ENCODE peak calls at places on chromosome 1, in six cellular contexts. One of them, this sample, is unnamed.
A peak's percentile ranks its signal among the peaks of the same experiment; 100 is the strongest.

GRCh38 chr1:65437616-65438015 is 17.1 kb downstream of the LEPR start:
- DNase-seq in mammary epithelial cell: no peak
- DNase-seq in PC-3: no peak
- DNase-seq in MM.1S: no peak
- DNase-seq in neuronal stem cell: no peak
- DNase-seq in H9: no peak
- DNase-seq in this sample: no peak

GRCh38 chr1:12148958-12149790 is 17.6 kb upstream of the TNFRSF1B start:
- DNase-seq in H9: no peak
- DNase-seq in neuronal stem cell: no peak
- DNase-seq in PC-3: no peak
- DNase-seq in mammary epithelial cell: no peak
- DNase-seq in MM.1S: no peak
- DNase-seq in this sample: peak; percentile 49

GRCh38 chr1:237383825-237384612 is 342.0 kb downstream of the RYR2 start:
- DNase-seq in MM.1S: no peak
- DNase-seq in H9: no peak
- DNase-seq in mammary epithelial cell: no peak
- DNase-seq in PC-3: no peak
- DNase-seq in neuronal stem cell: no peak
- DNase-seq in this sample: peak; percentile 52

GRCh38 chr1:61052393-61053280 is 29.7 kb upstream of the NFIA start:
- DNase-seq in mammary epithelial cell: no peak
- DNase-seq in H9: peak; percentile 46
- DNase-seq in neuronal stem cell: no peak
- DNase-seq in MM.1S: peak; percentile 69
- DNase-seq in PC-3: no peak
- DNase-seq in this sample: peak; percentile 81

GRCh38 chr1:1574721-1575537 is at the start of gene SSU72:
- DNase-seq in MM.1S: peak; percentile 93
- DNase-seq in PC-3: peak; percentile 98
- DNase-seq in mammary epithelial cell: peak; percentile 87
- DNase-seq in H9: peak; percentile 92
- DNase-seq in neuronal stem cell: peak; percentile 91
- DNase-seq in this sample: peak; percentile 99

GRCh38 chr1:12485231-12486172 is 132.5 kb downstream of the DHRS3 start:
- DNase-seq in H9: no peak
- DNase-seq in mammary epithelial cell: no peak
- DNase-seq in neuronal stem cell: no peak
- DNase-seq in MM.1S: no peak
- DNase-seq in PC-3: peak; percentile 80
- DNase-seq in this sample: no peak

GRCh38 chr1:154851392-154852177 is 18.5 kb downstream of the KCNN3 start:
- DNase-seq in H9: peak; percentile 71
- DNase-seq in PC-3: no peak
- DNase-seq in MM.1S: no peak
- DNase-seq in mammary epithelial cell: no peak
- DNase-seq in neuronal stem cell: no peak
- DNase-seq in this sample: no peak

GRCh38 chr1:14616997-14617396 is 18.5 kb downstream of the KAZN start:
- DNase-seq in neuronal stem cell: no peak
- DNase-seq in PC-3: peak; percentile 78
- DNase-seq in MM.1S: no peak
- DNase-seq in H9: no peak
- DNase-seq in mammary epithelial cell: no peak
- DNase-seq in this sample: no peak

GRCh38 chr1:230170610-230171009 is 103.6 kb downstream of the GALNT2 start:
- DNase-seq in neuronal stem cell: no peak
- DNase-seq in mammary epithelial cell: no peak
- DNase-seq in H9: peak; percentile 18
- DNase-seq in MM.1S: no peak
- DNase-seq in PC-3: no peak
- DNase-seq in this sample: no peak

GRCh38 chr1:17427696-17428660 is 11.5 kb downstream of the RCC2 start:
- DNase-seq in H9: no peak
- DNase-seq in mammary epithelial cell: no peak
- DNase-seq in neuronal stem cell: no peak
- DNase-seq in PC-3: no peak
- DNase-seq in MM.1S: no peak
- DNase-seq in this sample: peak; percentile 64

GRCh38 chr1:44707959-44708831 is 22.8 kb downstream of the RNU5D-1 start:
- DNase-seq in neuronal stem cell: no peak
- DNase-seq in MM.1S: peak; percentile 69
- DNase-seq in H9: peak; percentile 56
- DNase-seq in PC-3: peak; percentile 57
- DNase-seq in mammary epithelial cell: peak; percentile 60
- DNase-seq in this sample: no peak

GRCh38 chr1:94672934-94673333 is 131.4 kb upstream of the F3 start:
- DNase-seq in PC-3: no peak
- DNase-seq in H9: no peak
- DNase-seq in MM.1S: no peak
- DNase-seq in neuronal stem cell: no peak
- DNase-seq in mammary epithelial cell: no peak
- DNase-seq in this sample: no peak

GRCh38 chr1:119740886-119741780 is 27.6 kb downstream of the HMGCS2 start:
- DNase-seq in mammary epithelial cell: no peak
- DNase-seq in PC-3: no peak
- DNase-seq in H9: no peak
- DNase-seq in MM.1S: no peak
- DNase-seq in neuronal stem cell: no peak
- DNase-seq in this sample: no peak

GRCh38 chr1:227654858-227655752 is 80.0 kb downstream of the JMJD4 start:
- DNase-seq in neuronal stem cell: no peak
- DNase-seq in H9: no peak
- DNase-seq in mammary epithelial cell: no peak
- DNase-seq in PC-3: peak; percentile 9
- DNase-seq in MM.1S: no peak
- DNase-seq in this sample: no peak

GRCh38 chr1:181190362-181191035 is 102.0 kb downstream of the IER5 start:
- DNase-seq in MM.1S: no peak
- DNase-seq in neuronal stem cell: no peak
- DNase-seq in H9: no peak
- DNase-seq in mammary epithelial cell: no peak
- DNase-seq in PC-3: no peak
- DNase-seq in this sample: no peak

GRCh38 chr1:114701931-114702330 is 6.6 kb upstream of the AMPD1 start:
- DNase-seq in MM.1S: no peak
- DNase-seq in H9: no peak
- DNase-seq in neuronal stem cell: no peak
- DNase-seq in PC-3: no peak
- DNase-seq in mammary epithelial cell: no peak
- DNase-seq in this sample: no peak

GRCh38 chr1:158149577-158150269 is 31.0 kb upstream of the CD1D start:
- DNase-seq in H9: peak; percentile 94
- DNase-seq in mammary epithelial cell: peak; percentile 93
- DNase-seq in neuronal stem cell: peak; percentile 84
- DNase-seq in PC-3: peak; percentile 73
- DNase-seq in MM.1S: peak; percentile 88
- DNase-seq in this sample: peak; percentile 95

GRCh38 chr1:43975249-43975961 is 645 bp downstream of the ATP6V0B start:
- DNase-seq in H9: no peak
- DNase-seq in mammary epithelial cell: peak; percentile 29
- DNase-seq in MM.1S: no peak
- DNase-seq in PC-3: no peak
- DNase-seq in neuronal stem cell: no peak
- DNase-seq in this sample: peak; percentile 94

DNA sequence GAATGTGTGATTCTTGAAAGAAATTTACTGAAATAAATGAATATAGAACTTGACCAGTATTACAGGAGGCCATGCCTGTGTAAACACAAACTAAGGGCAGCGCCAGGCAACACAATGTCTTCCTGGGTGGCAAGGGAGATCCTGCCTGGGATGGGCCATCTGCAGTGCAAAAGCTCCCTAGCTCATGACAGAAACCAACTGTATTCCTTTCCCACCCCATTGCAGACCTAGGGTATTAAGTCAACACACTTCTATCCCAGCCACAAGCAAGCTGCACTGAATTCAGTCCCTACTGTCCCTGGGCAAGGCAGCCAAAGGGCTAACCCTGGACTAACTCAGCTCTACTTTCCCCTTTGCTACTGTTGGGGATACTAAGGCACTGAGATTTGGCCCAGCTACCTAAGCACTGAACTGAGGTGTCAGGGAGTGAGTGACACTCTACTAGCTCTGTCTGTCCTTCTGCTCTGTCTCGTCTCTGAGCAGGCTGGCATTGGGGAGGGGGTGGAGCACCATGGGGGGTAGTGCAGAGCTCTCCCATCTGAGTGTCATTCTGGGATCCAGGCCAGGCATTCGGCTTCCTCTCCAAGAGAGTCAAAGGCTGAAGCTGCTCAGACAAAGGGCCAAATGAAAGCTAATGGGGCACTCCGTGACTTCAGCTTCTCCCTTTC is 2.5 kb downstream of the INKA2 start:
- DNase-seq in H9: no peak
- DNase-seq in neuronal stem cell: no peak
- DNase-seq in PC-3: no peak
- DNase-seq in mammary epithelial cell: no peak
- DNase-seq in MM.1S: no peak
- DNase-seq in this sample: no peak
- H3K4me2 ChIP-seq in H9: peak overlapping the region; percentile 81
- H3K4me2 ChIP-seq in neuronal stem cell: peak overlapping the region; percentile 36
- H3K4me2 ChIP-seq in PC-3: no peak overlapping the region
- H3K4me2 ChIP-seq in mammary epithelial cell: no peak overlapping the region
- H3K4me2 ChIP-seq in MM.1S: no peak overlapping the region
- H3K4me2 ChIP-seq in this sample: peak overlapping the region; percentile 95

GRCh38 chr1:25694591-25695007 is 78.0 kb downstream of the MAN1C1 start:
- DNase-seq in neuronal stem cell: no peak
- DNase-seq in PC-3: no peak
- DNase-seq in H9: peak; percentile 27
- DNase-seq in MM.1S: no peak
- DNase-seq in mammary epithelial cell: no peak
- DNase-seq in this sample: no peak
- H3K4me2 ChIP-seq in neuronal stem cell: no peak overlapping the region
- H3K4me2 ChIP-seq in PC-3: no peak overlapping the region
- H3K4me2 ChIP-seq in H9: no peak overlapping the region
- H3K4me2 ChIP-seq in MM.1S: no peak overlapping the region
- H3K4me2 ChIP-seq in mammary epithelial cell: no peak overlapping the region
- H3K4me2 ChIP-seq in this sample: peak overlapping the region; percentile 67

GRCh38 chr1:156063997-156064285 is 3.0 kb downstream of the RAB25 start:
- DNase-seq in mammary epithelial cell: no peak
- DNase-seq in PC-3: no peak
- DNase-seq in H9: no peak
- DNase-seq in neuronal stem cell: no peak
- DNase-seq in MM.1S: no peak
- DNase-seq in this sample: peak; percentile 34

GRCh38 chr1:156065212-156065611 is 4.3 kb downstream of the RAB25 start:
- DNase-seq in mammary epithelial cell: no peak
- DNase-seq in neuronal stem cell: no peak
- DNase-seq in H9: no peak
- DNase-seq in MM.1S: no peak
- DNase-seq in PC-3: no peak
- DNase-seq in this sample: no peak

GRCh38 chr1:156065871-156066270 is 4.9 kb downstream of the RAB25 start:
- DNase-seq in MM.1S: no peak
- DNase-seq in PC-3: no peak
- DNase-seq in neuronal stem cell: no peak
- DNase-seq in H9: no peak
- DNase-seq in mammary epithelial cell: no peak
- DNase-seq in this sample: no peak

GRCh38 chr1:156062189-156062588 is 1.2 kb downstream of the RAB25 start:
- DNase-seq in MM.1S: no peak
- DNase-seq in mammary epithelial cell: no peak
- DNase-seq in neuronal stem cell: no peak
- DNase-seq in PC-3: peak; percentile 50
- DNase-seq in H9: no peak
- DNase-seq in this sample: peak; percentile 87

GRCh38 chr1:156064615-156065014 is 3.7 kb downstream of the RAB25 start:
- DNase-seq in mammary epithelial cell: no peak
- DNase-seq in PC-3: no peak
- DNase-seq in MM.1S: no peak
- DNase-seq in neuronal stem cell: no peak
- DNase-seq in H9: no peak
- DNase-seq in this sample: peak; percentile 81
- H3K4me2 ChIP-seq in mammary epithelial cell: no peak overlapping the region
- H3K4me2 ChIP-seq in PC-3: no peak overlapping the region
- H3K4me2 ChIP-seq in MM.1S: no peak overlapping the region
- H3K4me2 ChIP-seq in neuronal stem cell: no peak overlapping the region
- H3K4me2 ChIP-seq in H9: no peak overlapping the region
- H3K4me2 ChIP-seq in this sample: no peak overlapping the region

GRCh38 chr1:96727860-96728259 is 6.3 kb downstream of the PTBP2 start:
- DNase-seq in PC-3: no peak
- DNase-seq in neuronal stem cell: no peak
- DNase-seq in mammary epithelial cell: no peak
- DNase-seq in MM.1S: no peak
- DNase-seq in H9: no peak
- DNase-seq in this sample: no peak
- H3K4me2 ChIP-seq in PC-3: no peak overlapping the region
- H3K4me2 ChIP-seq in neuronal stem cell: peak overlapping the region; percentile 11
- H3K4me2 ChIP-seq in mammary epithelial cell: no peak overlapping the region
- H3K4me2 ChIP-seq in MM.1S: no peak overlapping the region
- H3K4me2 ChIP-seq in H9: no peak overlapping the region
- H3K4me2 ChIP-seq in this sample: no peak overlapping the region

GRCh38 chr1:85397490-85398044 is 67.4 kb downstream of the DDAH1 start:
- DNase-seq in PC-3: no peak
- DNase-seq in neuronal stem cell: no peak
- DNase-seq in mammary epithelial cell: no peak
- DNase-seq in H9: no peak
- DNase-seq in MM.1S: no peak
- DNase-seq in this sample: no peak
- H3K4me2 ChIP-seq in PC-3: no peak overlapping the region
- H3K4me2 ChIP-seq in neuronal stem cell: no peak overlapping the region
- H3K4me2 ChIP-seq in mammary epithelial cell: no peak overlapping the region
- H3K4me2 ChIP-seq in H9: no peak overlapping the region
- H3K4me2 ChIP-seq in MM.1S: no peak overlapping the region
- H3K4me2 ChIP-seq in this sample: no peak overlapping the region

GRCh38 chr1:209257454-209257853 is 326.1 kb upstream of the CAMK1G start:
- DNase-seq in mammary epithelial cell: no peak
- DNase-seq in PC-3: no peak
- DNase-seq in MM.1S: no peak
- DNase-seq in neuronal stem cell: no peak
- DNase-seq in H9: no peak
- DNase-seq in this sample: no peak
- H3K4me2 ChIP-seq in mammary epithelial cell: no peak overlapping the region
- H3K4me2 ChIP-seq in PC-3: no peak overlapping the region
- H3K4me2 ChIP-seq in MM.1S: no peak overlapping the region
- H3K4me2 ChIP-seq in neuronal stem cell: no peak overlapping the region
- H3K4me2 ChIP-seq in H9: no peak overlapping the region
- H3K4me2 ChIP-seq in this sample: no peak overlapping the region